ENCODE peak calls at places on chromosomes 2 and 18, in eight cellular contexts. M, A, D, F, E, S, J and N are unnamed samples.

GRCh38 chr2:30823452-30823851 is 16.2 kb upstream of the CAPN13 start:
- DNase-seq in D (no peak), J (no peak), M (no peak), F (no peak), S (no peak), E (peak), A (no peak), N (no peak)

GRCh38 chr2:74548919-74549684 is 4.6 kb downstream of the LOXL3 start:
- DNase-seq in F (no peak), A (peak), E (peak), S (peak), D (peak), M (no peak), J (no peak), N (peak)

GRCh38 chr18:45730832-45731545 is 7.0 kb downstream of the SLC14A1 start:
- DNase-seq in D (peak), A (peak), M (no peak), E (no peak), J (peak), S (no peak), F (no peak), N (no peak)

GRCh38 chr18:52339891-52340371 is at the start of gene DCC:
- DNase-seq in M (peak), F (peak), J (peak), E (peak), A (peak), S (no peak), D (peak), N (peak)

GRCh38 chr18:57775937-57776336 is 27.2 kb downstream of the ATP8B1 start:
- DNase-seq in M (no peak), E (no peak), D (peak), F (no peak), A (peak), S (no peak), J (no peak), N (peak)

GRCh38 chr2:71683070-71683469 is 229.7 kb downstream of the DYSF start:
- DNase-seq in S (peak), J (no peak), F (no peak), M (no peak), D (no peak), A (no peak), E (peak), N (no peak)

GRCh38 chr2:240564571-240565266 is 3.6 kb upstream of the RNPEPL1 start:
- DNase-seq in D (no peak), M (no peak), A (no peak), J (no peak), S (peak), E (no peak), F (no peak), N (no peak)

GRCh38 chr2:71001592-71002570 is 7.2 kb upstream of the TEX261 start:
- DNase-seq in S (no peak), D (no peak), A (peak), J (no peak), E (peak), F (no peak), M (no peak), N (no peak)

GRCh38 chr2:196176142-196176738 is 4.9 kb upstream of the STK17B start:
- DNase-seq in D (no peak), J (no peak), M (no peak), A (no peak), S (no peak), E (no peak), F (peak), N (no peak)